ENCODE peak calls at places on chromosome 5, in nine cellular contexts. S is K562, X is Panc1, M is GM23338, L is SK-N-SH, J is HL-60, K is HCT116, H is GM12878, U is HepG2. D is an unnamed sample.

GRCh38 chr5:146667633-146668032 is 151.6 kb upstream of the GPR151 start:
- DNase-seq in S (no peak), X (no peak), M (no peak), L (no peak), J (no peak), K (no peak), H (no peak), U (no peak), D (no peak)

GRCh38 chr5:148060881-148061280 is 2.9 kb upstream of the SPINK5 start:
- DNase-seq in S (no peak), X (no peak), M (no peak), L (no peak), J (no peak), K (no peak), H (no peak), U (no peak), D (no peak)

GRCh38 chr5:41433552-41434181 is 76.7 kb downstream of the PLCXD3 start:
- DNase-seq in S (peak; percentile 16), X (no peak), M (peak; percentile 56), L (no peak), J (no peak), K (no peak), H (no peak), U (no peak), D (no peak)

GRCh38 chr5:125198270-125198974 is 452.0 kb upstream of the ZNF608 start:
- DNase-seq in S (no peak), X (no peak), M (no peak), L (peak; percentile 56), J (no peak), K (no peak), H (no peak), U (no peak), D (no peak)

GRCh38 chr5:6261668-6262067 is 116.7 kb downstream of the MED10 start:
- DNase-seq in S (no peak), X (no peak), M (no peak), L (no peak), J (no peak), K (no peak), H (no peak), U (no peak), D (no peak)

GRCh38 chr5:98414938-98415337 is 358.5 kb upstream of the RGMB start:
- DNase-seq in S (no peak), X (no peak), M (no peak), L (no peak), J (no peak), K (no peak), H (no peak), U (no peak), D (no peak)

GRCh38 chr5:172641359-172642045 is 439 bp downstream of the NEURL1B start:
- DNase-seq in S (no peak), X (no peak), M (peak; percentile 70), L (peak; percentile 83), J (no peak), K (no peak), H (no peak), U (no peak), D (peak; percentile 38)

GRCh38 chr5:56829137-56829536 is 13.8 kb downstream of the MAP3K1 start:
- DNase-seq in S (no peak), X (no peak), M (no peak), L (no peak), J (no peak), K (peak; percentile 81), H (no peak), U (no peak), D (no peak)

GRCh38 chr5:131382407-131383395 is 118.8 kb downstream of the CDC42SE2 start:
- DNase-seq in S (peak; percentile 58), X (peak; percentile 58), M (peak; percentile 83), L (peak; percentile 64), J (peak; percentile 7), K (peak; percentile 50), H (peak; percentile 71), U (peak; percentile 66), D (peak; percentile 85)

GRCh38 chr5:84494453-84494852 is 109.8 kb upstream of the EDIL3 start:
- DNase-seq in S (no peak), X (no peak), M (no peak), L (no peak), J (no peak), K (no peak), H (no peak), U (no peak), D (no peak)

GRCh38 chr5:77743181-77743580 is 33.0 kb downstream of the TBCA start:
- DNase-seq in S (no peak), X (no peak), M (no peak), L (no peak), J (no peak), K (no peak), H (no peak), U (no peak), D (no peak)

GRCh38 chr5:109035470-109035869 is 287.8 kb downstream of the FER start:
- DNase-seq in S (no peak), X (no peak), M (no peak), L (no peak), J (no peak), K (no peak), H (no peak), U (no peak), D (no peak)

GRCh38 chr5:133240425-133241091 is 188.7 kb downstream of the HSPA4 start:
- DNase-seq in S (peak; percentile 93), X (peak; percentile 94), M (no peak), L (peak; percentile 45), J (peak; percentile 66), K (peak; percentile 90), H (peak; percentile 76), U (peak; percentile 90), D (peak; percentile 95)

DNA sequence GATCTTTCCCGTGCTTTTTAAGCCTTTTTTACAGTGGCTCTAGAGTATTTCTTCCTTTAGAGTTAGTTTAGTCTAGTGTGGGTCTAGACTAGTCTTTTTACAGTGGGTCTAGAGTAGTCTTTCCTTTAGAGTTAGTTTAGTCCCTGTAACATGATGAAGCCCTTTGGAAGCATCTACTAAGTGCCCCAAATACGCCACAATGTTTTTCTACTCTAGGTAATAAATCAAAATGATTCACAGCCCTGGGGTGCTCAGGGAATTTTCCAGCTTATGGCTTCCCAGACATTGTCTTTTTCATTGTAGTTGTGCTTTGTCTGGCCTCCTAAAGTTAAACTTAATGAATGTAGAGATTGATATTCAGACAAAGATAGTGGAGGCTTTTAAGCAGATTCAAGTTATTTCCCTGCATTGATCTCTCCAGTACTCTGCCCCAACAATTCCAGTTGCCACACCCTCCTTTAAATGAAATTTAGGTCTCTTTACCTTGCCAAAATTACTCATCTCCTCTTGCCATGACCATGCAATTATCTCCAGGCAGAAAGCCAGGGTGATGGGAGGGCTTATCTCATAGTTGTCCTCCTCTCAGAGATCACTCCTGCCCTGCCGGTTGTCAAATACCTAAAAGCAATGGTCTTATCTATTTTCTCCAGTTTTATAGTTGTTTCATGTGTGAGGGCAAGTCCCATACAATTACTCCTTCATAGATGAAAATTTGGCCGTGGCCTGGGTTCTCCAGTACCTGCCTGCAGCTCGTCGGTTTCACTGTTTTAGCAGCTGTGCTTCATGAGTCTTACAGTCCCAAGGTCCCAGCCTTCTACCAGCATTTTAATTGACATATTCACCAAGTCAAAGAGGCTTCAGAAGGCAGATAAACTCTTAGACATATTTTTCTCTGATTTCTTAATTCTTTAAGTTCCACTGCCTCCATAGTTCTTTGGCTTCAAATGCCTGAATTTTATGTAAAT is 794.0 kb upstream of the COX7C start:
- DNase-seq in S (peak; percentile 30), X (no peak), M (no peak), L (no peak), J (no peak), K (peak; percentile 8), H (no peak), U (no peak), D (no peak)
- TF ChIP-seq REST in S (no peak), X (no peak), M (no peak), L (no peak), J (no peak), K (no peak), H (no peak), U (no peak), D (no peak)

DNA sequence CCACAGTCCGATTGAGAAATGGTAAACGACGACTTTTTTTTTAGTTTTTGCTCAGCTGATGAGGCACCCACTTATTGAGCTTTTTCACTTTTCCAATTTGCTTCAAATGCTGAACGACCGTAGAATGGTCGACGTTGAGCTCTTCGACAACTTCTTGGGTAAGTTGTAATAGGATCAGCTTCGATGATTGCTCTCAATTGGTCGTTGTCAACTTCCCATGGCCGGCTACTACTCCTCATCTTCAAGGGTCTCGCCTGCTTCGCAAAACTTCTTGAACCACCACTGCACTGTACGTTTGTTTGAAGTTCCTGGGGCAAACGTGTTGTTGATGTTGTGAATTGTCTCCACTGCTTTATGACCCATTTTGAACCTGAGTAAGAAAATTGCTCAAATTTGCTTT is 35.7 kb downstream of the NSD1 start:
- DNase-seq in S (no peak), X (no peak), M (no peak), L (no peak), J (no peak), K (no peak), H (no peak), U (no peak), D (no peak)
- TF ChIP-seq REST in S (no peak), X (no peak), M (no peak), L (no peak), J (no peak), K (no peak), H (no peak), U (no peak), D (no peak)

GRCh38 chr5:170648546-170648945 is 135.0 kb upstream of the GABRP start:
- DNase-seq in S (no peak), X (no peak), M (no peak), L (no peak), J (no peak), K (no peak), H (no peak), U (no peak), D (no peak)
- TF ChIP-seq REST in S (no peak), X (no peak), M (no peak), L (no peak), J (no peak), K (no peak), H (no peak), U (no peak), D (no peak)

GRCh38 chr5:95572016-95572415 is 17.1 kb downstream of the ARSK start:
- DNase-seq in S (no peak), X (no peak), M (no peak), L (no peak), J (no peak), K (no peak), H (no peak), U (no peak), D (no peak)
- TF ChIP-seq REST in S (no peak), X (no peak), M (no peak), L (no peak), J (no peak), K (no peak), H (no peak), U (no peak), D (no peak)